ENCODE peak calls at places on chromosomes 16 and 17, in seven cellular contexts. J, B, A, W, I, X and P are unnamed samples.

GRCh38 chr17:35117984-35118383 is 1.7 kb downstream of the RAD51D start:
- DNase-seq in J (no peak), B (peak), A (peak), W (no peak), I (no peak), X (no peak), P (no peak)

GRCh38 chr17:29837531-29837930 is 92.5 kb downstream of the SSH2 start:
- DNase-seq in J (no peak), B (no peak), A (no peak), W (no peak), I (no peak), X (no peak), P (no peak)

GRCh38 chr16:57577691-57578224 is 35.3 kb downstream of the ADGRG5 start:
- DNase-seq in J (no peak), B (no peak), A (no peak), W (no peak), I (no peak), X (no peak), P (peak)

GRCh38 chr16:590165-590874 is 454 bp downstream of the RAB40C start:
- DNase-seq in J (no peak), B (no peak), A (no peak), W (no peak), I (peak), X (no peak), P (no peak)

GRCh38 chr17:19262650-19263620 is 25.8 kb downstream of the EPN2 start:
- DNase-seq in J (no peak), B (no peak), A (peak), W (no peak), I (no peak), X (no peak), P (no peak)

GRCh38 chr17:28392491-28392890 is 13.5 kb downstream of the SLC46A1 start:
- DNase-seq in J (no peak), B (no peak), A (no peak), W (no peak), I (no peak), X (no peak), P (no peak)

GRCh38 chr16:4347010-4347409 is 4.1 kb downstream of the PAM16 start:
- DNase-seq in J (no peak), B (no peak), A (no peak), W (no peak), I (no peak), X (no peak), P (no peak)

GRCh38 chr17:44781553-44782348 is 23.0 kb downstream of the ADAM11 start:
- DNase-seq in J (no peak), B (no peak), A (no peak), W (no peak), I (peak), X (peak), P (no peak)

GRCh38 chr16:86567701-86568571 is 1.3 kb downstream of the FOXC2 start:
- DNase-seq in J (no peak), B (no peak), A (no peak), W (no peak), I (peak), X (peak), P (no peak)

GRCh38 chr17:40307691-40308289 is 1.2 kb upstream of the RARA start:
- DNase-seq in J (no peak), B (no peak), A (no peak), W (no peak), I (no peak), X (no peak), P (no peak)

GRCh38 chr17:50920041-50920410 is 53.9 kb upstream of the TOB1 start:
- DNase-seq in J (no peak), B (no peak), A (no peak), W (no peak), I (no peak), X (no peak), P (no peak)

GRCh38 chr17:40153603-40154238 is 13.4 kb downstream of the CASC3 start:
- DNase-seq in J (no peak), B (no peak), A (no peak), W (no peak), I (no peak), X (no peak), P (no peak)

GRCh38 chr16:84821728-84822676 is 2.2 kb downstream of the CRISPLD2 start:
- DNase-seq in J (no peak), B (no peak), A (no peak), W (no peak), I (no peak), X (no peak), P (no peak)

GRCh38 chr17:80283116-80283852 is 22.6 kb downstream of the RNF213 start:
- DNase-seq in J (no peak), B (no peak), A (no peak), W (no peak), I (no peak), X (no peak), P (no peak)

GRCh38 chr17:1562178-1562643 is 381 bp downstream of the PITPNA start:
- DNase-seq in J (peak), B (no peak), A (no peak), W (peak), I (peak), X (no peak), P (no peak)

GRCh38 chr16:11726008-11726407 is 16.6 kb downstream of the TXNDC11 start:
- DNase-seq in J (no peak), B (no peak), A (no peak), W (no peak), I (no peak), X (no peak), P (no peak)

GRCh38 chr16:66936889-66937554 is 1.7 kb downstream of the CES2 start:
- DNase-seq in J (no peak), B (no peak), A (no peak), W (no peak), I (peak), X (no peak), P (no peak)

GRCh38 chr17:6548578-6549330 is 7.6 kb downstream of the PITPNM3 start:
- DNase-seq in J (no peak), B (peak), A (no peak), W (no peak), I (no peak), X (no peak), P (no peak)
- TF ChIP-seq CTCF in J (no peak), B (no peak), A (no peak), W (no peak), I (no peak), X (no peak), P (no peak)

GRCh38 chr17:11006530-11006929 is 168.6 kb upstream of the PIRT start:
- DNase-seq in J (no peak), B (no peak), A (no peak), W (no peak), I (peak), X (no peak), P (no peak)

GRCh38 chr17:11002417-11002816 is 164.5 kb upstream of the PIRT start:
- DNase-seq in J (no peak), B (no peak), A (no peak), W (no peak), I (no peak), X (no peak), P (no peak)

DNA sequence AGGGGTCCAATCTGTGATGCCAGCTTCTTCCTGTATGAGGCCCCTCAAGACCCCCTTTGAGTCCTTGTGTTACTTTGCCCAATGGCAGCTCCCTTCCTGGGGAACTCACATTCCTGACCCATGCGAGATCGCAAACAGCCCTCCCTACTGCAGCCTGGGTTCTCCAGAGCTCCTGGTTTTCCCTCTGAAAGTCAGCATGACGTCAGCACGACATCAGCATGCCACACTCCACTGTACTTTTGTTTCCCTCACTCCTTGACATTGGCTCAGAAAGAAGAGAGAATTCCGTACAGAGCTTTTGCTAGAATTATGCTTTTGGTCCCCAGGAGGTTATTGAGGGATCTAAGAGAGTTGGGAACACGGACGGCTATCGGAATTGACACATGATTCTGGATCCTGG is 168.1 kb upstream of the PIRT start:
- DNase-seq in J (no peak), B (no peak), A (no peak), W (no peak), I (no peak), X (no peak), P (no peak)
- TF ChIP-seq CTCF in J (no peak), B (no peak), A (no peak), W (no peak), I (no peak), X (no peak), P (no peak)

GRCh38 chr16:28875134-28876015 is 2.9 kb upstream of the ATP2A1 start:
- DNase-seq in J (no peak), B (no peak), A (no peak), W (no peak), I (no peak), X (no peak), P (no peak)
- TF ChIP-seq CTCF in J (no peak), B (no peak), A (peak), W (no peak), I (no peak), X (no peak), P (no peak)

GRCh38 chr17:78490156-78490555 is 87.0 kb downstream of the DNAH17 start:
- DNase-seq in J (no peak), B (no peak), A (no peak), W (no peak), I (no peak), X (no peak), P (no peak)
- TF ChIP-seq CTCF in J (no peak), B (no peak), A (no peak), W (no peak), I (no peak), X (no peak), P (no peak)

GRCh38 chr17:79202476-79202875 is 127.9 kb downstream of the ENGASE start:
- DNase-seq in J (no peak), B (no peak), A (no peak), W (no peak), I (no peak), X (no peak), P (no peak)

GRCh38 chr17:79204261-79204660 is 129.6 kb downstream of the ENGASE start:
- DNase-seq in J (no peak), B (no peak), A (no peak), W (no peak), I (no peak), X (no peak), P (no peak)

GRCh38 chr17:79201536-79202227 is 127.1 kb downstream of the ENGASE start:
- DNase-seq in J (no peak), B (no peak), A (peak), W (no peak), I (no peak), X (no peak), P (no peak)

GRCh38 chr17:79203657-79204056 is 129.0 kb downstream of the ENGASE start:
- DNase-seq in J (no peak), B (no peak), A (no peak), W (no peak), I (no peak), X (no peak), P (no peak)

GRCh38 chr17:79203016-79203415 is 128.4 kb downstream of the ENGASE start:
- DNase-seq in J (no peak), B (no peak), A (no peak), W (no peak), I (no peak), X (peak), P (no peak)
- TF ChIP-seq CTCF in J (no peak), B (no peak), A (no peak), W (no peak), I (no peak), X (no peak), P (no peak)

DNA sequence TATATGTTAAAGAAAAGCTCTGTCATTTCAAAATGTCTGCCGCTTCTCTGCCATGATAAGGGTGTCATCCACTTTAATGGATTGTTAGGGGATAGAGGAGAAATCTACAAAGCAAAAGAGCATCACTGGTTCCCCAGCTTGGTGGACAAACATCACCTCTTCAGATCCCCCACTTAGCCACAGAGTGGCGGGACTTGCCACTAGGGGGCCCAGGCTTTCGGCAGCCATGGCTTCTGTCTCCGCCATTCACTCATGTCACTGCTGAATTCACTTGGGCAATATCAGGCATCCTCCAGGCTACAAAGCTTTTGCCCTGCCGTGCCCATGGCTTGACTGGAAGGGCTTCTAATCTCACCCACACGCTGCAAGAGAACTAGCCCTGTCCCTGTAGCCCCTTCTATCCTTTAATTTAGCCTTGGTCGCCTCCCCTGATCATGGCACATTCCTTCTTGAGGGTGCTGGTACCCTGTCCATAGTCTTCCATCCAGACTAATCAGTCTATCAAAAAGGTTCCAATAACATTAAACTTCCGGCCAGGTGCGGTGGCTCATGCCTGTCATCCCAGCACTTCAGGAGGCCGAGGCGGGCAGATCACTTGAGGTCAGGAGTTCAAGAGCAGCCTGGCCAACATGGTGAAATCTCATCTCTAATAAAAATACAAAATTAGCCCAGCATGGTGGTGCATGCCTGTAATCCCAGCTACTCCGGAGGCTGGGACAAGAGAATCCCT is 34.7 kb downstream of the SBK1 start:
- DNase-seq in J (peak), B (peak), A (peak), W (peak), I (peak), X (peak), P (no peak)
- TF ChIP-seq CTCF in J (peak), B (peak), A (peak), W (peak), I (peak), X (peak), P (peak)

GRCh38 chr17:56831364-56832095 is 2.2 kb downstream of the C17orf67 start:
- DNase-seq in J (no peak), B (no peak), A (no peak), W (no peak), I (no peak), X (no peak), P (no peak)

GRCh38 chr17:56833812-56834379 is at the start of the genes C17orf67 and DGKE:
- DNase-seq in J (peak), B (peak), A (peak), W (peak), I (peak), X (peak), P (peak)

GRCh38 chr17:56832446-56832845 is 1.3 kb downstream of the C17orf67 start:
- DNase-seq in J (no peak), B (peak), A (no peak), W (no peak), I (no peak), X (no peak), P (no peak)

GRCh38 chr17:56834380-56835258 is 668 bp downstream of the DGKE start:
- DNase-seq in J (peak), B (peak), A (no peak), W (peak), I (peak), X (peak), P (no peak)

DNA sequence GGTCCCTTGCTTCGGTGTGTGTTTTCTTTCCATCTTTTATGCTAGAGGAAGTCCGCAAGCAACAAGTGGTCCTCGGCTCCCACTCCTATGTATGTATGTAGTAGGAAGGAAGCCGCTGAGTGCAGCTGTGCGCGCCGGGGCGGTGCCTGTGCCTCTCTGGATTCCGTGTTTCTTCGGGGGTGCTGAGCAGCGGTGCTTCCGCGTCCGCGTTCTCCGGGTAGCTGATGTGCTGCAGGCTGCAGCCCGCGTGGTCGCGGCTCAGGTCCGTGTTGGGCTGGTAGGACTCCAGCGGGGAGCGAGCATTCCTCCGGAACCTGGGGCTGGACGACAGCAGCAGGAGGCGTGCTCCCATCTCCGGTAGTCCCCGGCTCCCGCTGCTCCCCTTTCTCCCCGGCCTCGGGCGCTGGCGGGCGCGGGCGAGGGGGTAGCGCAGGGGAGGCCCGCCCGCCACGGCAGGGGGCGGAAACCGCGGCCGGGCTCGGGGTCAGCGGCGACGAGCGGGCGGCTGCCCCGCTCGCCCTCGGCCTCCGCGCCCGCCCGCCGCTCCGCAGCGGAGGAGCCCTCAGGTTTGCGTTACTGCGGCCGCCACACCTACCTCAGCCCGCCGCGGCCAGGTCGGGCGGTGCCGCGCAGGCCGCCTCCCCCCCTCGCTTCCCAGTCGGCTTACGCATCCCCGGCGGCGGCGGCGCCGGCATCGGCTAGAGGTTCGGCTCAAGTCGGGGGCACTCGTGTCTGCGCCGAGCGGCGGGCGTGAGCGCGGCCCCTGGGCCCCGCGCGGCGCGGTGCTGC is 503 bp downstream of the C17orf67 start:
- DNase-seq in J (peak), B (peak), A (peak), W (peak), I (peak), X (peak), P (no peak)
- TF ChIP-seq CTCF in J (no peak), B (no peak), A (no peak), W (no peak), I (no peak), X (no peak), P (no peak)

GRCh38 chr16:54772400-54772799 is 158.3 kb upstream of the IRX5 start:
- DNase-seq in J (no peak), B (no peak), A (no peak), W (no peak), I (no peak), X (no peak), P (no peak)
- TF ChIP-seq CTCF in J (no peak), B (no peak), A (no peak), W (no peak), I (no peak), X (no peak), P (no peak)